ENCODE peak calls at places on chromosome 2, in four cellular contexts. V is GM23248; M is sigmoid colon; F is activated effector memory CD4-positive, alpha-beta T cell treated with Interleukin-2 at 50 U/mL for 16 hours. A is an unnamed sample.
A peak's percentile ranks its signal among the peaks of the same experiment; 100 is the strongest.

GRCh38 chr2:230130668-230131364 is 62.1 kb upstream of the SLC16A14 start:
- DNase-seq in V (peak; percentile 15), M (peak; percentile 84), F (no peak), A (no peak)

GRCh38 chr2:233433029-233433428 is 78.7 kb downstream of the DGKD start:
- DNase-seq in V (no peak), M (no peak), F (no peak), A (no peak)

GRCh38 chr2:33812707-33813106 is 213.6 kb upstream of the FAM98A start:
- DNase-seq in M (no peak), F (no peak), V (peak; percentile 31), A (no peak)

GRCh38 chr2:206164261-206164862 is 4.7 kb downstream of the EEF1B2 start:
- DNase-seq in M (no peak), F (no peak), V (peak; percentile 52), A (no peak)

GRCh38 chr2:108236676-108237335 is 3.0 kb upstream of the SULT1C3 start:
- DNase-seq in V (no peak), M (no peak), F (no peak), A (no peak)

GRCh38 chr2:233489666-233490065 is 76.9 kb downstream of the USP40 start:
- DNase-seq in F (no peak), V (peak; percentile 32), M (no peak), A (no peak)

GRCh38 chr2:186256540-186256939 is 229.5 kb upstream of the ZC3H15 start:
- DNase-seq in F (no peak), M (no peak), V (peak; percentile 56), A (no peak)

GRCh38 chr2:138922973-138923563 is 142.9 kb upstream of the NXPH2 start:
- DNase-seq in M (no peak), F (no peak), V (peak; percentile 43), A (no peak)

GRCh38 chr2:129233751-129234406 is 745.6 kb upstream of the RAB6C start:
- DNase-seq in V (peak; percentile 8), F (no peak), M (no peak), A (no peak)

GRCh38 chr2:955829-956731 is 5.4 kb downstream of the SNTG2 start:
- DNase-seq in F (no peak), V (no peak), M (no peak), A (no peak)

GRCh38 chr2:46164581-46165301 is 132.5 kb upstream of the EPAS1 start:
- DNase-seq in M (peak; percentile 92), V (peak; percentile 92), F (no peak), A (no peak)

GRCh38 chr2:98432145-98432544 is 12.5 kb upstream of the INPP4A start:
- DNase-seq in F (no peak), V (no peak), M (no peak), A (no peak)

GRCh38 chr2:70767699-70768584 is at the start of gene ADD2:
- DNase-seq in V (peak; percentile 61), M (no peak), F (no peak), A (peak; percentile 41)

GRCh38 chr2:120736955-120737801 is 1.5 kb downstream of the GLI2 start:
- DNase-seq in M (peak; percentile 84), V (peak; percentile 90), F (no peak), A (peak; percentile 47)

GRCh38 chr2:7709907-7710306 is 792.7 kb downstream of the RNF144A start:
- DNase-seq in M (no peak), F (no peak), V (peak; percentile 86), A (no peak)

GRCh38 chr2:66279024-66279423 is 155.9 kb upstream of the MEIS1 start:
- DNase-seq in M (no peak), F (no peak), V (no peak), A (no peak)